ENCODE peak calls at places on chromosomes 7 and 10, in seven cellular contexts. T is fibroblast of mammary gland, C is osteocyte, U is endothelial cell, Z is Calu3, E is lower leg skin, V is fibroblast of pulmonary artery. B is an unnamed sample.

GRCh38 chr7:479948-480499 is 39.6 kb downstream of the PDGFA start:
- DNase-seq in Z (no peak), E (no peak), T (no peak), U (no peak), C (no peak), V (no peak), B (no peak)

GRCh38 chr10:125024496-125025234 is 82.7 kb downstream of the ZRANB1 start:
- DNase-seq in U (no peak), V (no peak), C (no peak), E (no peak), Z (no peak), T (no peak), B (no peak)

GRCh38 chr7:90994601-90995000 is 269.6 kb upstream of the FZD1 start:
- DNase-seq in C (no peak), V (no peak), E (no peak), Z (no peak), U (no peak), T (peak), B (no peak)

GRCh38 chr10:127151981-127152699 is 44.3 kb downstream of the INSYN2A start:
- DNase-seq in E (no peak), V (no peak), T (peak), U (no peak), C (no peak), Z (no peak), B (no peak)

GRCh38 chr7:72035275-72035674 is 376.9 kb downstream of the CALN1 start:
- DNase-seq in T (no peak), V (no peak), U (no peak), E (peak), C (no peak), Z (no peak), B (no peak)

GRCh38 chr7:98406827-98407226 is 5.9 kb upstream of the BAIAP2L1 start:
- DNase-seq in U (no peak), T (no peak), E (no peak), C (no peak), Z (no peak), V (no peak), B (no peak)

GRCh38 chr7:31487476-31487875 is 26.4 kb upstream of the ITPRID1 start:
- DNase-seq in U (no peak), Z (no peak), E (no peak), C (no peak), T (no peak), V (no peak), B (no peak)

GRCh38 chr10:90890347-90890746 is 18.6 kb downstream of the RPP30 start:
- DNase-seq in Z (no peak), E (no peak), C (no peak), T (peak), V (no peak), U (no peak), B (no peak)

GRCh38 chr10:101063548-101064414 is 2.0 kb downstream of the KAZALD1 start:
- DNase-seq in V (no peak), T (no peak), U (peak), E (no peak), C (no peak), Z (no peak), B (no peak)

GRCh38 chr7:33792041-33792440 is 113.3 kb upstream of the BMPER start:
- DNase-seq in Z (no peak), U (no peak), T (no peak), E (no peak), V (no peak), C (no peak), B (no peak)

GRCh38 chr7:151451156-151451555 is 11.2 kb upstream of the CRYGN start:
- DNase-seq in E (no peak), Z (no peak), U (no peak), C (no peak), T (no peak), V (no peak), B (no peak)

GRCh38 chr10:131199646-131200045 is 111.9 kb downstream of the TCERG1L start:
- DNase-seq in T (no peak), U (no peak), C (no peak), Z (no peak), E (peak), V (no peak), B (no peak)

GRCh38 chr7:121831320-121831719 is 41.6 kb upstream of the PTPRZ1 start:
- DNase-seq in U (no peak), T (no peak), C (no peak), E (no peak), V (no peak), Z (no peak), B (no peak)

GRCh38 chr10:26215923-26216576 is 524 bp upstream of the GAD2 start:
- DNase-seq in C (no peak), U (peak), T (peak), Z (peak), E (no peak), V (peak), B (no peak)

GRCh38 chr10:53918755-53919154 is 882.3 kb downstream of the PCDH15 start:
- DNase-seq in E (no peak), Z (no peak), C (no peak), U (no peak), T (no peak), V (no peak), B (no peak)

GRCh38 chr10:71225291-71226058 is 13.1 kb downstream of the UNC5B start:
- DNase-seq in E (no peak), Z (no peak), C (no peak), U (no peak), V (no peak), T (no peak), B (no peak)

GRCh38 chr10:77554996-77555397 is 82.6 kb downstream of the KCNMA1 start:
- DNase-seq in V (no peak), C (no peak), E (peak), T (no peak), Z (no peak), U (no peak), B (no peak)

GRCh38 chr10:18684416-18684815 is 25.2 kb downstream of the ARL5B start:
- DNase-seq in C (no peak), V (no peak), U (no peak), T (no peak), E (no peak), Z (no peak), B (no peak)

GRCh38 chr7:50805425-50806130 is 22.9 kb upstream of the GRB10 start:
- DNase-seq in Z (no peak), E (no peak), C (no peak), T (no peak), U (no peak), V (no peak), B (no peak)

GRCh38 chr10:86287966-86288579 is 78.5 kb downstream of the GRID1 start:
- DNase-seq in T (no peak), E (peak), C (peak), Z (no peak), U (peak), V (no peak), B (peak)